ENCODE peak calls at places on chromosomes 1 and 21, in seven cellular contexts. B, K, E, V, P, U and R are unnamed samples.

GRCh38 chr1:168803696-168804510 is 74.9 kb upstream of the DPT start:
- DNase-seq in B (peak; percentile 6), K (no peak), E (no peak), V (no peak), P (no peak), U (no peak), R (no peak)

GRCh38 chr1:52925571-52926005 is 1.5 kb upstream of the SCP2 start:
- DNase-seq in B (peak; percentile 27), K (no peak), E (no peak), V (no peak), P (no peak), U (no peak), R (peak; percentile 26)

GRCh38 chr1:245301162-245301580 is 146.4 kb downstream of the KIF26B start:
- DNase-seq in B (peak; percentile 58), K (no peak), E (no peak), V (no peak), P (no peak), U (no peak), R (peak; percentile 29)

GRCh38 chr1:202126426-202126825 is 3.7 kb downstream of the GPR37L1 start:
- DNase-seq in B (no peak), K (no peak), E (no peak), V (no peak), P (no peak), U (no peak), R (no peak)

GRCh38 chr1:3501437-3501836 is 47.0 kb downstream of the ARHGEF16 start:
- DNase-seq in B (no peak), K (no peak), E (no peak), V (no peak), P (no peak), U (no peak), R (no peak)

GRCh38 chr1:40405812-40406211 is 32.3 kb downstream of the SMAP2 start:
- DNase-seq in B (no peak), K (no peak), E (no peak), V (no peak), P (no peak), U (no peak), R (no peak)

GRCh38 chr1:182331412-182331811 is 60.2 kb downstream of the GLUL start:
- DNase-seq in B (no peak), K (no peak), E (no peak), V (no peak), P (no peak), U (no peak), R (no peak)

GRCh38 chr1:212916395-212917133 is 33.8 kb upstream of the VASH2 start:
- DNase-seq in B (peak; percentile 63), K (no peak), E (peak; percentile 66), V (no peak), P (no peak), U (no peak), R (peak; percentile 34)

GRCh38 chr1:209710098-209710497 is 5.5 kb downstream of the HSD11B1 start:
- DNase-seq in B (no peak), K (no peak), E (no peak), V (no peak), P (no peak), U (no peak), R (peak; percentile 36)

GRCh38 chr1:97820470-97821188 is 100.2 kb downstream of the DPYD start:
- DNase-seq in B (peak; percentile 41), K (peak; percentile 33), E (no peak), V (no peak), P (peak; percentile 12), U (no peak), R (peak; percentile 51)

GRCh38 chr1:226990133-226990716 is 50.1 kb downstream of the COQ8A start:
- DNase-seq in B (no peak), K (no peak), E (no peak), V (no peak), P (peak; percentile 15), U (no peak), R (no peak)

GRCh38 chr21:33975548-33976081 is 60.0 kb upstream of the ATP5PO start:
- DNase-seq in B (peak; percentile 67), K (peak; percentile 6), E (no peak), V (no peak), P (peak; percentile 28), U (no peak), R (peak; percentile 60)

GRCh38 chr1:237146247-237146646 is 104.3 kb downstream of the RYR2 start:
- DNase-seq in B (no peak), K (no peak), E (no peak), V (no peak), P (no peak), U (no peak), R (no peak)

GRCh38 chr1:23577056-23577985 is 18.0 kb upstream of the ID3 start:
- DNase-seq in B (peak; percentile 97), K (peak; percentile 85), E (no peak), V (peak; percentile 70), P (no peak), U (peak; percentile 88), R (peak; percentile 86)

GRCh38 chr1:161771166-161771565 is 5.0 kb downstream of the ATF6 start:
- DNase-seq in B (no peak), K (no peak), E (no peak), V (no peak), P (no peak), U (no peak), R (no peak)

GRCh38 chr1:232950919-232951579 is 638 bp downstream of the NTPCR start:
- DNase-seq in B (peak; percentile 70), K (peak; percentile 39), E (no peak), V (no peak), P (peak; percentile 37), U (no peak), R (no peak)

GRCh38 chr1:28066393-28067154 is 21.8 kb downstream of the EYA3 start:
- DNase-seq in B (no peak), K (no peak), E (no peak), V (no peak), P (no peak), U (no peak), R (no peak)

GRCh38 chr1:6157528-6158174 is 22.5 kb downstream of the CHD5 start:
- DNase-seq in B (peak; percentile 64), K (peak; percentile 71), E (no peak), V (no peak), P (no peak), U (no peak), R (peak; percentile 36)

GRCh38 chr1:89363638-89364536 is at the start of gene GBP6:
- DNase-seq in B (peak; percentile 10), K (no peak), E (no peak), V (no peak), P (no peak), U (no peak), R (no peak)

GRCh38 chr1:21596628-21597027 is 72.5 kb downstream of the RAP1GAP start:
- DNase-seq in B (no peak), K (no peak), E (no peak), V (no peak), P (no peak), U (no peak), R (no peak)

GRCh38 chr1:115062542-115063004 is 26.7 kb downstream of the TSPAN2 start:
- DNase-seq in B (peak; percentile 91), K (no peak), E (no peak), V (no peak), P (peak; percentile 95), U (no peak), R (no peak)

GRCh38 chr1:183689770-183690204 is 36.7 kb upstream of the APOBEC4 start:
- DNase-seq in B (no peak), K (no peak), E (no peak), V (no peak), P (no peak), U (no peak), R (no peak)

GRCh38 chr1:89633745-89634625 is 1.1 kb downstream of the LRRC8C start:
- DNase-seq in B (peak; percentile 47), K (peak; percentile 29), E (no peak), V (no peak), P (peak; percentile 26), U (no peak), R (peak; percentile 35)

GRCh38 chr1:69568435-69569280 is 936 bp downstream of the LRRC7 start:
- DNase-seq in B (peak; percentile 1), K (no peak), E (no peak), V (no peak), P (no peak), U (no peak), R (no peak)

GRCh38 chr1:99662581-99663208 is 16.8 kb downstream of the PALMD start:
- DNase-seq in B (no peak), K (peak; percentile 26), E (peak; percentile 92), V (peak; percentile 91), P (no peak), U (peak; percentile 81), R (peak; percentile 97)

DNA sequence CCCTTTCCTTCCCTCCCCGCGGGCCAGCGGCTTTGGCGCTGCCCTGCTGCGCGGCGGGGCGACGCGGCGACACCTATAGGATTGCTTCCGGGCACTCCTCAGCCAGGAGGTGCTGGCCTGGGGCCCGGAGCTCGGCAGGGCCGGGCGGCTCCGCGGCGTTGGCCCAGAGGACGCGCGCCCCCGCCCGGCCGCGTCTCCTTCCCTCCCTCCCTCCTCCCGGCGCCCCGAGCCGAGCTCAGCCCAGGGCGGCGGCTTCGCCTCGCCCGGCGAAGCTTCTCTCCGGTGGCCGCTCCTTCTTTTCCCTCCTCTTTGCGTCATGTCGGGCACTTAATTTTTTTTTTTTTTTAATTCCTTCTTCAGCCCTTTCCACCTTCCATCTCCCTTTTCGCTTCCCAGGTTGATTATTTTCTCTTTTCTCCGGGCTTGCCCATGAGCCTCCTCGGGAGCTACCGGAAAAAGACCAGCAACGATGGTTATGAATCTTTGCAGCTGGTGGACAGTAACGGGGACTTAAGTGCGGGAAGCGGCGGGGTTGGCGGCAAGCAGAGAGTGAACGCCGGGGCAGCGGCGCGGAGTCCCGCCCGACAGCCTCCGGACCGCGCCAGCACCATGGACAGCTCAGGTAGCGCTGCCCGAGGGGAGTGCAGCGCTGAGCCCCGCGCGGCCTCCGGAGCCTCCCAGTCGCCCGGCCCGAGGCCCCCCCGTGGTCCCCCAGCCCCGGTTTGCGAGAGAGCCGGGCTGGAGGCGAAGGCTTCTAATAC is at the start of gene DNAJC6:
- DNase-seq in B (peak; percentile 71), K (peak; percentile 35), E (no peak), V (peak; percentile 47), P (peak; percentile 24), U (peak; percentile 76), R (peak; percentile 50)
- H3K4me3 ChIP-seq in B (peak within 1 kb of the TSS; percentile 41), K (peak within 1 kb of the TSS; percentile 48), E (peak within 1 kb of the TSS; percentile 41), V (peak within 1 kb of the TSS; percentile 30), P (no peak within 1 kb of the TSS), U (peak within 1 kb of the TSS; percentile 64), R (peak within 1 kb of the TSS; percentile 36)

GRCh38 chr1:225879521-225880209 is 2.5 kb downstream of the TMEM63A start:
- DNase-seq in B (no peak), K (no peak), E (no peak), V (no peak), P (peak; percentile 38), U (no peak), R (no peak)
- H3K4me3 ChIP-seq in B (no peak overlapping the region), K (no peak overlapping the region), E (no peak overlapping the region), V (no peak overlapping the region), P (peak overlapping the region; percentile 98), U (peak overlapping the region; percentile 96), R (no peak overlapping the region)

DNA sequence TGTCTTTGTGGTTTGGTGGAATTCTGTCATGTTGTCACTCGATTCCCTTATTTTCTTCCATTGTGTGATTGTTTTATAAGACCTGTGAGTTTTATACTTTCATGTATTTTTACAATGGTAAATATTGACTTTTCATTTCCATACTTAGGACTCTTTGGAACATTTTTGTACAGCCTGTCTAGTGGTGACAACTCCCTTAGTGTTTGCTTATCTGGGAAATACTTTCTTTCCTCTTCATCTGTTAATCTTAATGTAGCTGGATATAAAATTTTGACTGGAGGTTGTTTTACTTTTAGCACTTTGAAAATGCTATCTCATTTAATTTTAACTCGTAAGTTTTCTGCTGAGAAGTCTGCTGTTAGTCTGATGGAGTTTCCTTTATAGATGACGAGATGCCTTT is 310.5 kb downstream of the NUF2 start:
- DNase-seq in B (no peak), K (no peak), E (no peak), V (no peak), P (no peak), U (no peak), R (no peak)
- H3K4me3 ChIP-seq in B (no peak overlapping the region), K (no peak overlapping the region), E (no peak overlapping the region), V (no peak overlapping the region), P (no peak overlapping the region), U (no peak overlapping the region), R (no peak overlapping the region)

GRCh38 chr21:36695671-36696389 is 3.1 kb upstream of the SIM2 start:
- DNase-seq in B (no peak), K (no peak), E (no peak), V (no peak), P (no peak), U (no peak), R (no peak)
- H3K4me3 ChIP-seq in B (no peak overlapping the region), K (no peak overlapping the region), E (no peak overlapping the region), V (no peak overlapping the region), P (no peak overlapping the region), U (no peak overlapping the region), R (no peak overlapping the region)